ENCODE peak calls at places on chromosomes 16 and 17, in seven cellular contexts. M is K562, V is transverse colon, T is heart left ventricle, I is MM.1S, W is cardiac muscle cell, Q is uterus. C is an unnamed sample. For H3K9me3, the result is how much of the 10 kb centered on the place peaks cover.

GRCh38 chr17:9016941-9017552 is 4.3 kb upstream of the NTN1 start:
- DNase-seq in M (no peak), V (no peak), T (no peak), I (no peak), W (no peak), Q (no peak), C (no peak)

GRCh38 chr17:47705536-47706481 is 11.8 kb downstream of the TBKBP1 start:
- DNase-seq in M (no peak), V (no peak), T (no peak), I (no peak), W (no peak), Q (no peak), C (no peak)

GRCh38 chr17:80950466-80951120 is 41.0 kb upstream of the CHMP6 start:
- DNase-seq in M (no peak), V (no peak), T (no peak), I (no peak), W (no peak), Q (peak), C (no peak)

GRCh38 chr17:28252436-28252835 is 66.6 kb upstream of the TMEM97 start:
- DNase-seq in M (no peak), V (no peak), T (no peak), I (no peak), W (no peak), Q (no peak), C (no peak)

GRCh38 chr16:49703494-49703893 is 152.4 kb downstream of the ZNF423 start:
- DNase-seq in M (no peak), V (no peak), T (no peak), I (no peak), W (no peak), Q (no peak), C (no peak)

GRCh38 chr17:28598799-28599310 is at the start of gene SPAG5:
- DNase-seq in M (peak), V (peak), T (peak), I (peak), W (peak), Q (peak), C (peak)

GRCh38 chr17:49315974-49316570 is 46.0 kb downstream of the ZNF652 start:
- DNase-seq in M (no peak), V (no peak), T (no peak), I (no peak), W (no peak), Q (no peak), C (no peak)

GRCh38 chr17:33175565-33175964 is 117.5 kb downstream of the ASIC2 start:
- DNase-seq in M (no peak), V (no peak), T (no peak), I (no peak), W (no peak), Q (peak), C (no peak)

GRCh38 chr17:4136373-4136772 is 6.5 kb downstream of the ZZEF1 start:
- DNase-seq in M (no peak), V (peak), T (peak), I (no peak), W (no peak), Q (no peak), C (no peak)

GRCh38 chr17:40321502-40322416 is 12.8 kb downstream of the RARA start:
- DNase-seq in M (no peak), V (peak), T (peak), I (peak), W (no peak), Q (peak), C (no peak)

GRCh38 chr16:80323808-80324195 is 217.0 kb upstream of the DYNLRB2 start:
- DNase-seq in M (no peak), V (no peak), T (no peak), I (no peak), W (no peak), Q (no peak), C (no peak)

GRCh38 chr16:66525396-66526180 is 24.3 kb downstream of the TK2 start:
- DNase-seq in M (no peak), V (no peak), T (no peak), I (no peak), W (peak), Q (no peak), C (no peak)

GRCh38 chr17:34386925-34387550 is 24.0 kb upstream of the CCL1 start:
- DNase-seq in M (no peak), V (no peak), T (no peak), I (peak), W (peak), Q (no peak), C (no peak)

GRCh38 chr17:41930009-41930832 is at the start of gene ODAD4:
- DNase-seq in M (peak), V (peak), T (peak), I (peak), W (peak), Q (peak), C (peak)

GRCh38 chr17:50364715-50365114 is 8.3 kb downstream of the MRPL27 start:
- DNase-seq in M (no peak), V (no peak), T (no peak), I (no peak), W (no peak), Q (no peak), C (no peak)

GRCh38 chr17:58278661-58279015 is 2.1 kb downstream of the MPO start:
- DNase-seq in M (peak), V (no peak), T (no peak), I (no peak), W (no peak), Q (no peak), C (no peak)

GRCh38 chr16:3889059-3889458 is 8.5 kb upstream of the CREBBP start:
- DNase-seq in M (no peak), V (no peak), T (no peak), I (no peak), W (no peak), Q (no peak), C (no peak)

GRCh38 chr17:75639771-75640555 is 6.7 kb downstream of the SMIM5 start:
- DNase-seq in M (no peak), V (peak), T (no peak), I (no peak), W (no peak), Q (no peak), C (peak)

GRCh38 chr16:46918400-46918799 is 34.2 kb downstream of the GPT2 start:
- DNase-seq in M (no peak), V (no peak), T (no peak), I (no peak), W (no peak), Q (no peak), C (no peak)

GRCh38 chr17:43719578-43719977 is 39.0 kb downstream of the SOST start:
- DNase-seq in M (no peak), V (no peak), T (no peak), I (no peak), W (no peak), Q (no peak), C (no peak)

DNA sequence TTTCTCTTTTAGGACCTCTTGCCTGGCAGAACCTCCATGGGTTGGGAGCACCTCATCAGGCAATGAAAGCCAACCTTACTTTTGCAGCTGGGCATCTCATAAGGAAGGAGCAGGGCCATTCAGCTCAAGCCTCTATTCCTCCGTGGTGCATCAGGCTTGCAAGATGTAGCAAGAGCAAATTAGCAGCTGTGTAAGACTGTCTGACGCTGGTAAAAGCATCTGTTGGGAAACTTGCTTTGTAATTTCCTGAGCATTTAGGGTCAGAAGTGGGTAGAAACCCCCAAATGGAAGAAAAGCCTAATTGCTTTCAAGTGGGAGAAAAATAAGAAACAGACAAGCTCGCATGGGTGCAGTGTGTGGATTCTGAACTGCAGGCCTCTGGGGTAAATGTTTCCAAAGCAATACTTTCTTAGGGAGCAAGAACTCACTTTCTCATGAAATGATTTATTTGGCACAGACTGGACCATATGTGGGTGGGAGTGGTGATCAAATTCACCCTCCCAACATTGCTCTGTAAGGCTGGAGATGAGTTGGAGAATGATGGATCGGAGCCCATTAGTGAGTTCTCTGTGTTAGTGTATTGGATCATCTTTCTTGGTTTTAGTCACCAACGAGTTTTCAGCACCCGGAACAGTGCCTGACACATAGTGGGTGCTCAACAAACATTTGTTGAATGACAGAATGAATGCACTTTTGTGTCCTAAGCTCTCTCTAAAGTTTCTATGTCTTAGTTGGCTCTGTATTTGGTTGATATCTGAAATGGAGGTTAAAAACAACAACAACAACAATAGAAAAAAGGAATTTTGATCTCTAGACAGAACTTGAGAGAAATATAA is 104.4 kb upstream of the FAM20A start:
- DNase-seq in M (no peak), V (no peak), T (no peak), I (no peak), W (peak), Q (no peak), C (no peak)
- TF ChIP-seq CTCF in M (no peak), V (no peak), T (no peak), I (no peak), W (no peak), Q (no peak), C (no peak)

DNA sequence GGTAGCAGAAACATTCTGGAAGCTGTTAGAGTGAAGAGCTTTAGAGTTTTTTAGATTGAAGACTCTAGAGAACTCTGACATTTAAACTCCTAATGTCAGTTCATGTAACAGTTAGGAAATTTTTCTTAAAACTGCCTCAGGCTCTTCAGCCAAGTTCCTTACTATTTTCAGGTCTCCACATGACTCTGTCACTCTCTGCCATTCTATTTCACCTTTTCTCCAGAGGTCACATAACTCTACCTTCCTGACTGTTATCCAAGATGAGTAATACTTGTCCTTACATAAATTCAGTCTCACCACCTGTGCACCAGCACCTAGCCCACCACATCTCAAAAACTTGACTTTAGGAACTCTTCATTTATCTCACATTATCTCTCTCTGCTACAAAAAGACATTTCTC is 347.1 kb upstream of the CA10 start:
- DNase-seq in M (no peak), V (no peak), T (no peak), I (no peak), W (no peak), Q (no peak), C (no peak)
- H3K9me3 ChIP-seq in M (under half), V (under half), T (under half), I (under half), W (under half), Q (under half), C (under half)

GRCh38 chr16:1556254-1556653 is 22.8 kb downstream of the TMEM204 start:
- DNase-seq in M (no peak), V (no peak), T (no peak), I (no peak), W (no peak), Q (no peak), C (no peak)
- TF ChIP-seq CTCF in M (no peak), V (no peak), T (no peak), I (no peak), W (no peak), Q (no peak), C (no peak)

DNA sequence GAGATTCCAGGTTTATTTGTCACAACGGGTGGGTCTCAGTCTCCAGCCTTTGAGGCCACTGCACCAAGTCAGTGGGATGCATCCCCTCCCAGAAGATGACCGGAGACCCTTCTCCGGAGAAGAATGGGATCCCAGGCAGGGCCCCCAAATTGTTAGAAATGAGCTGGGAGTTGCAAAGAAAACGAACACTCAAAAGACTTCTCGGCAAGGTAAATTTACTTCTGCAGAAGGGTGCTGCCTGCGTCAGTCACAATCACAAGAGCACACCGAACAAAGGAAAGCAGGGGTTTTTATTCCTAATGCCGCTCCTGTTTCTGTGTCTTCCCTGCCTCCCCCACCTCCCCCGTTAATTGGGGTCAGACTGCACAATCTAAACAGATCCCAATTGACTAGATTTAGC is 61.4 kb downstream of the ATF7IP2 start:
- DNase-seq in M (no peak), V (no peak), T (no peak), I (no peak), W (no peak), Q (no peak), C (no peak)
- H3K9me3 ChIP-seq in M (under half), V (under half), T (under half), I (under half), W (under half), Q (under half), C (under half)

GRCh38 chr17:19785854-19786253 is 37.8 kb upstream of the ALDH3A1 start:
- DNase-seq in M (no peak), V (no peak), T (no peak), I (no peak), W (no peak), Q (no peak), C (no peak)
- TF ChIP-seq CTCF in M (peak), V (no peak), T (no peak), I (no peak), W (no peak), Q (no peak), C (no peak)

GRCh38 chr16:35174006-35174405 is 1714.6 kb downstream of the TP53TG3F start:
- DNase-seq in M (no peak), V (no peak), T (no peak), I (no peak), W (no peak), Q (no peak), C (no peak)

GRCh38 chr16:35171106-35171505 is 1711.7 kb downstream of the TP53TG3F start:
- DNase-seq in M (no peak), V (no peak), T (no peak), I (no peak), W (no peak), Q (no peak), C (no peak)

GRCh38 chr16:35176449-35176848 is 1717.0 kb downstream of the TP53TG3F start:
- DNase-seq in M (no peak), V (no peak), T (peak), I (no peak), W (no peak), Q (no peak), C (no peak)

GRCh38 chr16:35170610-35171009 is 1711.2 kb downstream of the TP53TG3F start:
- DNase-seq in M (no peak), V (no peak), T (no peak), I (no peak), W (no peak), Q (no peak), C (no peak)

GRCh38 chr16:35173295-35173694 is 1713.9 kb downstream of the TP53TG3F start:
- DNase-seq in M (no peak), V (no peak), T (no peak), I (no peak), W (no peak), Q (no peak), C (no peak)
- H3K9me3 ChIP-seq in M (under half), V (under half), T (under half), I (under half), W (under half), Q (under half), C (under half)

C was measured in Caco-2.